ENCODE peak calls at places on chromosomes 11 and 22, in four cellular contexts. One of them, this sample, is unnamed.

GRCh38 chr11:117384045-117384444 is 56.4 kb downstream of the CEP164 start:
- DNase-seq in psoas muscle: no peak
- DNase-seq in heart right ventricle: no peak
- DNase-seq in GM23338: no peak
- DNase-seq in this sample: no peak

GRCh38 chr22:35446365-35446764 is 46.4 kb downstream of the MCM5 start:
- DNase-seq in heart right ventricle: no peak
- DNase-seq in psoas muscle: no peak
- DNase-seq in GM23338: no peak
- DNase-seq in this sample: no peak

GRCh38 chr11:66225054-66225453 is 43.4 kb upstream of the RAB1B start:
- DNase-seq in psoas muscle: peak; percentile 45
- DNase-seq in heart right ventricle: no peak
- DNase-seq in GM23338: no peak
- DNase-seq in this sample: no peak

GRCh38 chr11:2582436-2582931 is 117.3 kb downstream of the KCNQ1OT1 start:
- DNase-seq in GM23338: no peak
- DNase-seq in heart right ventricle: no peak
- DNase-seq in psoas muscle: peak; percentile 54
- DNase-seq in this sample: peak; percentile 44

GRCh38 chr11:112995423-112996084 is 34.3 kb downstream of the NCAM1 start:
- DNase-seq in heart right ventricle: no peak
- DNase-seq in GM23338: no peak
- DNase-seq in psoas muscle: no peak
- DNase-seq in this sample: no peak

GRCh38 chr11:72598901-72599300 is 75.3 kb downstream of the PDE2A start:
- DNase-seq in heart right ventricle: peak; percentile 65
- DNase-seq in psoas muscle: peak; percentile 70
- DNase-seq in GM23338: peak; percentile 79
- DNase-seq in this sample: peak; percentile 85

GRCh38 chr11:119369035-119369925 is 12.2 kb downstream of the USP2 start:
- DNase-seq in GM23338: no peak
- DNase-seq in heart right ventricle: no peak
- DNase-seq in psoas muscle: no peak
- DNase-seq in this sample: peak; percentile 36

GRCh38 chr11:62851807-62852522 is 12.6 kb upstream of the WDR74 start:
- DNase-seq in psoas muscle: no peak
- DNase-seq in GM23338: peak; percentile 24
- DNase-seq in heart right ventricle: no peak
- DNase-seq in this sample: no peak

GRCh38 chr22:39530692-39531331 is 1.7 kb downstream of the RPS19BP1 start:
- DNase-seq in GM23338: peak; percentile 89
- DNase-seq in psoas muscle: no peak
- DNase-seq in heart right ventricle: no peak
- DNase-seq in this sample: no peak

GRCh38 chr22:30874431-30875370 is 93.9 kb downstream of the MORC2 start:
- DNase-seq in psoas muscle: no peak
- DNase-seq in GM23338: no peak
- DNase-seq in heart right ventricle: no peak
- DNase-seq in this sample: peak; percentile 39

GRCh38 chr11:73894725-73895335 is 18.0 kb downstream of the PAAF1 start:
- DNase-seq in GM23338: no peak
- DNase-seq in psoas muscle: no peak
- DNase-seq in heart right ventricle: no peak
- DNase-seq in this sample: no peak

GRCh38 chr11:94060401-94060800 is 39.2 kb downstream of the HEPHL1 start:
- DNase-seq in heart right ventricle: no peak
- DNase-seq in psoas muscle: no peak
- DNase-seq in GM23338: no peak
- DNase-seq in this sample: no peak

GRCh38 chr11:125807909-125808308 is 20.0 kb downstream of the PATE3 start:
- DNase-seq in heart right ventricle: no peak
- DNase-seq in GM23338: no peak
- DNase-seq in psoas muscle: no peak
- DNase-seq in this sample: no peak

GRCh38 chr11:69427337-69427736 is 54.1 kb upstream of the LINC01488 start:
- DNase-seq in psoas muscle: no peak
- DNase-seq in heart right ventricle: no peak
- DNase-seq in GM23338: no peak
- DNase-seq in this sample: peak; percentile 67

GRCh38 chr11:7518811-7519562 is 5.2 kb downstream of the PPFIBP2 start:
- DNase-seq in psoas muscle: no peak
- DNase-seq in heart right ventricle: no peak
- DNase-seq in GM23338: no peak
- DNase-seq in this sample: no peak

GRCh38 chr11:746289-747175 is 732 bp upstream of the TALDO1 start:
- DNase-seq in psoas muscle: no peak
- DNase-seq in GM23338: peak; percentile 64
- DNase-seq in heart right ventricle: no peak
- DNase-seq in this sample: peak; percentile 58

GRCh38 chr22:19597399-19597735 is 73.2 kb upstream of the CLDN5 start:
- DNase-seq in heart right ventricle: no peak
- DNase-seq in psoas muscle: no peak
- DNase-seq in GM23338: no peak
- DNase-seq in this sample: no peak
- H3K27ac ChIP-seq in heart right ventricle: no peak overlapping the region
- H3K27ac ChIP-seq in psoas muscle: no peak overlapping the region
- H3K27ac ChIP-seq in GM23338: no peak overlapping the region
- H3K27ac ChIP-seq in this sample: no peak overlapping the region

GRCh38 chr11:110599207-110599606 is 113.0 kb downstream of the ARHGAP20 start:
- DNase-seq in heart right ventricle: no peak
- DNase-seq in GM23338: no peak
- DNase-seq in psoas muscle: no peak
- DNase-seq in this sample: peak; percentile 32
- H3K27ac ChIP-seq in heart right ventricle: no peak overlapping the region
- H3K27ac ChIP-seq in GM23338: no peak overlapping the region
- H3K27ac ChIP-seq in psoas muscle: no peak overlapping the region
- H3K27ac ChIP-seq in this sample: no peak overlapping the region

GRCh38 chr22:17583151-17583550 is 19.9 kb downstream of the SLC25A18 start:
- DNase-seq in heart right ventricle: no peak
- DNase-seq in psoas muscle: no peak
- DNase-seq in GM23338: no peak
- DNase-seq in this sample: peak; percentile 28

GRCh38 chr22:17581631-17582030 is 18.3 kb downstream of the SLC25A18 start:
- DNase-seq in psoas muscle: no peak
- DNase-seq in heart right ventricle: no peak
- DNase-seq in GM23338: no peak
- DNase-seq in this sample: no peak

GRCh38 chr22:17579535-17579981 is 16.3 kb downstream of the SLC25A18 start:
- DNase-seq in GM23338: no peak
- DNase-seq in psoas muscle: no peak
- DNase-seq in heart right ventricle: no peak
- DNase-seq in this sample: no peak

GRCh38 chr22:17580461-17581031 is 17.2 kb downstream of the SLC25A18 start:
- DNase-seq in psoas muscle: no peak
- DNase-seq in GM23338: peak; percentile 69
- DNase-seq in heart right ventricle: no peak
- DNase-seq in this sample: no peak

DNA sequence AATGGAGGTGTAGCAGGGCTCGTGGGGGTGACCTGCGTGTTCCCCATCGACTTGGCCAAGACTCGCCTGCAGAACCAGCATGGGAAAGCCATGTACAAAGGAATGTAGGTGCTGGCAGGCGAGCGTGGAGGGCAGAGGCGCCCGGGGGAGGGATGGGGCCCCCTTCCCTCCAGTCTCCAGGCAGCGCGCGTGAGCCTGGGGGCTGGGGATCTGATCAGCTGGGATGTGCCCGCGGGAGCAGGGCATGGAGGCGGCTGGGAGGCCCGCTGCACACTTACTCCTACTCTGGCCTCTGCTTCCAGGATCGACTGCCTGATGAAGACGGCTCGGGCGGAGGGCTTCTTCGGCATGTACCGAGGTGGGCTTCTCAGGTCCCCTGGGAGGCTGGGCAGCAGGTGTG is 17.8 kb downstream of the SLC25A18 start:
- DNase-seq in heart right ventricle: no peak
- DNase-seq in psoas muscle: no peak
- DNase-seq in GM23338: no peak
- DNase-seq in this sample: no peak
- H3K27ac ChIP-seq in heart right ventricle: no peak overlapping the region
- H3K27ac ChIP-seq in psoas muscle: no peak overlapping the region
- H3K27ac ChIP-seq in GM23338: no peak overlapping the region
- H3K27ac ChIP-seq in this sample: no peak overlapping the region

GRCh38 chr22:21947040-21948014 is 5.3 kb downstream of the PPM1F start:
- DNase-seq in psoas muscle: no peak
- DNase-seq in heart right ventricle: no peak
- DNase-seq in GM23338: peak; percentile 78
- DNase-seq in this sample: no peak
- H3K27ac ChIP-seq in psoas muscle: peak overlapping the region; percentile 30
- H3K27ac ChIP-seq in heart right ventricle: peak overlapping the region; percentile 96
- H3K27ac ChIP-seq in GM23338: peak overlapping the region; percentile 48
- H3K27ac ChIP-seq in this sample: no peak overlapping the region

DNA sequence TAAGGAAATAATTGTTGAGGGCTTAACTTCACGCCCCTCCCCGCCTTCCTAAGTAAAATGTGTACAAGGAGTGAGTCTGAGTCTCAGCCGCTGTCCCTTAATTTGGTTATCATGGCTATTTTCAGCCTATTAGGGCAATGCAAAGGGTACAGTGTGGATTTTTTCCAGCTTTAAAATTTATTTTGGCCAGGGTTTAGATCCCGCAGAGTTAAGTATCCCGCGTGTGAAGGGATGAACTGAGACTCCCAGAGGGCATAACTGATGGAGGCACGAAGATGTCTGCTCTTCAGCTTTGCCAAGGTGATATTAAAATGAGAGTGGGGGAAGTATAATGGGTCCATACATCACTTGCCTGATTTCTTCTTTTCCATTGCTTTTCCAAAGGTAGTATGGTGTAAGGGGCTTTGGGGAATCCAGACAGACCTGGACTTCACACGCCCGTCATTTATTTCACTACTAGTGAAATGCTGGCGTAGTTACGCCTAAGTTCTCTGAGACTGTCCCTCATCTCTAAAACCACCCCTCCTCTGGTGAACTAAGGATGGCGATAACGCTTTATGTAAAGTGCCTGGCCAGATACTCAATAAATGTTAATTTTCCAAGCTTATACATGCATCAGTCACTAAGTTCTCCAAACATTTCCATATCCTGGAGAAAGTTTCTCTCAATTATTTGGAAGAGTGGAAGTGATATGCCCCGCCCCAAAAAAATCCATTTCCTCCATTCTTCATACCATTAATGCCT is 916 bp upstream of the FBXO3 start:
- DNase-seq in psoas muscle: no peak
- DNase-seq in GM23338: no peak
- DNase-seq in heart right ventricle: no peak
- DNase-seq in this sample: no peak
- H3K27ac ChIP-seq in psoas muscle: peak overlapping the region; percentile 92
- H3K27ac ChIP-seq in GM23338: no peak overlapping the region
- H3K27ac ChIP-seq in heart right ventricle: peak overlapping the region; percentile 87
- H3K27ac ChIP-seq in this sample: no peak overlapping the region

GRCh38 chr11:10908215-10908990 is 50.5 kb upstream of the ZBED5 start:
- DNase-seq in heart right ventricle: no peak
- DNase-seq in GM23338: peak; percentile 74
- DNase-seq in psoas muscle: no peak
- DNase-seq in this sample: no peak
- H3K27ac ChIP-seq in heart right ventricle: no peak overlapping the region
- H3K27ac ChIP-seq in GM23338: peak overlapping the region; percentile 18
- H3K27ac ChIP-seq in psoas muscle: no peak overlapping the region
- H3K27ac ChIP-seq in this sample: no peak overlapping the region

GRCh38 chr22:38290347-38290746 is 17.5 kb upstream of the TMEM184B start:
- DNase-seq in psoas muscle: no peak
- DNase-seq in heart right ventricle: no peak
- DNase-seq in GM23338: no peak
- DNase-seq in this sample: no peak
- H3K27ac ChIP-seq in psoas muscle: no peak overlapping the region
- H3K27ac ChIP-seq in heart right ventricle: peak overlapping the region; percentile 73
- H3K27ac ChIP-seq in GM23338: peak overlapping the region; percentile 85
- H3K27ac ChIP-seq in this sample: no peak overlapping the region